ENCODE peak calls at places on chromosomes 16 and 17, in six cellular contexts. W, C, R, F, Q and A are unnamed samples.

GRCh38 chr16:13036600-13036999 is 135.2 kb downstream of the SHISA9 start:
- DNase-seq in W (no peak), C (peak), R (no peak), F (no peak), Q (no peak), A (no peak)

GRCh38 chr16:3149630-3150345 is 15.0 kb downstream of the ZNF213 start:
- DNase-seq in W (peak), C (no peak), R (peak), F (no peak), Q (peak), A (no peak)

GRCh38 chr17:63516910-63517824 is 6.0 kb upstream of the KCNH6 start:
- DNase-seq in W (no peak), C (peak), R (no peak), F (no peak), Q (no peak), A (no peak)

GRCh38 chr16:11273721-11274324 is 394 bp upstream of the PRM3 start:
- DNase-seq in W (no peak), C (peak), R (no peak), F (no peak), Q (no peak), A (no peak)

GRCh38 chr17:60102632-60103047 is 23.9 kb upstream of the HEATR6 start:
- DNase-seq in W (no peak), C (peak), R (no peak), F (no peak), Q (no peak), A (no peak)

GRCh38 chr16:27359615-27360014 is 42.4 kb upstream of the IL21R start:
- DNase-seq in W (no peak), C (no peak), R (no peak), F (no peak), Q (no peak), A (no peak)

GRCh38 chr17:78343433-78344201 is 16.3 kb downstream of the SOCS3 start:
- DNase-seq in W (no peak), C (peak), R (no peak), F (peak), Q (no peak), A (peak)

GRCh38 chr17:77815127-77815905 is 143.2 kb upstream of the TNRC6C start:
- DNase-seq in W (no peak), C (no peak), R (no peak), F (no peak), Q (no peak), A (no peak)

GRCh38 chr17:73192219-73192893 is 499 bp upstream of the COG1 start:
- DNase-seq in W (peak), C (peak), R (peak), F (peak), Q (peak), A (peak)

GRCh38 chr17:7446669-7447068 is 1.8 kb downstream of the CHRNB1 start:
- DNase-seq in W (no peak), C (no peak), R (no peak), F (no peak), Q (no peak), A (no peak)

GRCh38 chr17:29588561-29589411 is 662 bp downstream of the GIT1 start:
- DNase-seq in W (peak), C (peak), R (peak), F (no peak), Q (no peak), A (no peak)

GRCh38 chr16:65125871-65126270 is 4.0 kb upstream of the CDH11 start:
- DNase-seq in W (no peak), C (peak), R (no peak), F (no peak), Q (no peak), A (no peak)

GRCh38 chr17:30586818-30587595 is 109.8 kb downstream of the GOSR1 start:
- DNase-seq in W (no peak), C (peak), R (no peak), F (no peak), Q (no peak), A (no peak)

GRCh38 chr16:75821117-75821516 is 94.8 kb upstream of the CPHXL start:
- DNase-seq in W (no peak), C (peak), R (no peak), F (no peak), Q (no peak), A (no peak)

GRCh38 chr17:32111141-32111771 is 31.0 kb upstream of the RHOT1 start:
- DNase-seq in W (peak), C (peak), R (no peak), F (no peak), Q (no peak), A (no peak)

GRCh38 chr16:81604960-81605383 is 160.4 kb downstream of the CMIP start:
- DNase-seq in W (no peak), C (peak), R (no peak), F (no peak), Q (no peak), A (no peak)

GRCh38 chr17:46063239-46063638 is 64.2 kb downstream of the STH start:
- DNase-seq in W (no peak), C (peak), R (no peak), F (no peak), Q (no peak), A (no peak)

GRCh38 chr17:19260958-19261357 is 23.8 kb downstream of the EPN2 start:
- DNase-seq in W (no peak), C (peak), R (no peak), F (no peak), Q (no peak), A (no peak)

GRCh38 chr17:64063766-64064224 is 43.4 kb upstream of the ICAM2 start:
- DNase-seq in W (peak), C (peak), R (peak), F (peak), Q (no peak), A (no peak)

GRCh38 chr17:74850914-74851313 is 8.8 kb downstream of the GRIN2C start:
- DNase-seq in W (no peak), C (no peak), R (no peak), F (no peak), Q (no peak), A (no peak)

GRCh38 chr16:87160752-87161337 is 156.3 kb downstream of the C16orf95 start:
- DNase-seq in W (no peak), C (peak), R (no peak), F (no peak), Q (no peak), A (no peak)

GRCh38 chr16:88552166-88552565 is 18.0 kb upstream of the ZC3H18 start:
- DNase-seq in W (no peak), C (no peak), R (no peak), F (no peak), Q (no peak), A (no peak)

GRCh38 chr16:66614161-66614802 is 9.8 kb downstream of the CMTM3 start:
- DNase-seq in W (no peak), C (no peak), R (no peak), F (no peak), Q (no peak), A (no peak)

GRCh38 chr17:77440571-77440981 is 299.8 kb downstream of the SEC14L1 start:
- DNase-seq in W (peak), C (no peak), R (no peak), F (no peak), Q (peak), A (no peak)

GRCh38 chr16:12646490-12647274 is 157.0 kb downstream of the CPPED1 start:
- DNase-seq in W (no peak), C (peak), R (no peak), F (no peak), Q (peak), A (no peak)

GRCh38 chr16:1078579-1079021 is 6.1 kb downstream of the SSTR5 start:
- DNase-seq in W (no peak), C (peak), R (peak), F (no peak), Q (no peak), A (no peak)

GRCh38 chr16:2843526-2843925 is 13.4 kb downstream of the ZG16B start:
- DNase-seq in W (no peak), C (no peak), R (no peak), F (no peak), Q (no peak), A (no peak)

GRCh38 chr17:45226620-45227019 is 4.9 kb downstream of the FMNL1 start:
- DNase-seq in W (no peak), C (no peak), R (no peak), F (no peak), Q (no peak), A (no peak)

GRCh38 chr16:50702725-50703124 is 9.3 kb downstream of the NOD2 start:
- DNase-seq in W (no peak), C (peak), R (no peak), F (no peak), Q (no peak), A (no peak)

GRCh38 chr17:58310511-58311428 is 17.8 kb downstream of the TSPOAP1 start:
- DNase-seq in W (no peak), C (no peak), R (no peak), F (no peak), Q (no peak), A (no peak)